ENCODE peak calls at places on chromosomes 16 and 17, in seven cellular contexts. One of them, this sample, is unnamed.

GRCh38 chr17:82948081-82948511 is 108.3 kb upstream of the ZNF750 start:
- DNase-seq in stimulated activated CD8-positive, alpha-beta memory T cell treated with anti-CD3 and anti-CD28 coated beads, Interleukin-4, amount 100 ng/mL, for 1 hour: no peak
- DNase-seq in iPS DF 19.7: no peak
- DNase-seq in activated T-helper 9 cell treated with anti-CD3 and anti-CD28 coated beads, Interleukin-2, amount 50 U/mL, for 16 hours: no peak
- DNase-seq in HEK293T: no peak
- DNase-seq in cardiac septum: peak; percentile 36
- DNase-seq in neural progenitor cell: no peak
- DNase-seq in this sample: no peak

GRCh38 chr17:35051183-35051578 is 12.3 kb downstream of the RFFL start:
- DNase-seq in stimulated activated CD8-positive, alpha-beta memory T cell treated with anti-CD3 and anti-CD28 coated beads, Interleukin-4, amount 100 ng/mL, for 1 hour: no peak
- DNase-seq in iPS DF 19.7: no peak
- DNase-seq in activated T-helper 9 cell treated with anti-CD3 and anti-CD28 coated beads, Interleukin-2, amount 50 U/mL, for 16 hours: no peak
- DNase-seq in HEK293T: no peak
- DNase-seq in cardiac septum: no peak
- DNase-seq in neural progenitor cell: no peak
- DNase-seq in this sample: peak; percentile 52

GRCh38 chr16:17321824-17322223 is 148.9 kb downstream of the XYLT1 start:
- DNase-seq in stimulated activated CD8-positive, alpha-beta memory T cell treated with anti-CD3 and anti-CD28 coated beads, Interleukin-4, amount 100 ng/mL, for 1 hour: no peak
- DNase-seq in iPS DF 19.7: no peak
- DNase-seq in activated T-helper 9 cell treated with anti-CD3 and anti-CD28 coated beads, Interleukin-2, amount 50 U/mL, for 16 hours: no peak
- DNase-seq in HEK293T: no peak
- DNase-seq in cardiac septum: no peak
- DNase-seq in neural progenitor cell: no peak
- DNase-seq in this sample: no peak

GRCh38 chr16:82767808-82768207 is 141.0 kb downstream of the CDH13 start:
- DNase-seq in stimulated activated CD8-positive, alpha-beta memory T cell treated with anti-CD3 and anti-CD28 coated beads, Interleukin-4, amount 100 ng/mL, for 1 hour: no peak
- DNase-seq in iPS DF 19.7: no peak
- DNase-seq in activated T-helper 9 cell treated with anti-CD3 and anti-CD28 coated beads, Interleukin-2, amount 50 U/mL, for 16 hours: no peak
- DNase-seq in HEK293T: no peak
- DNase-seq in cardiac septum: no peak
- DNase-seq in neural progenitor cell: no peak
- DNase-seq in this sample: no peak

GRCh38 chr16:67100569-67101300 is 9.0 kb upstream of the PHAF1 start:
- DNase-seq in stimulated activated CD8-positive, alpha-beta memory T cell treated with anti-CD3 and anti-CD28 coated beads, Interleukin-4, amount 100 ng/mL, for 1 hour: no peak
- DNase-seq in iPS DF 19.7: no peak
- DNase-seq in activated T-helper 9 cell treated with anti-CD3 and anti-CD28 coated beads, Interleukin-2, amount 50 U/mL, for 16 hours: no peak
- DNase-seq in HEK293T: peak; percentile 21
- DNase-seq in cardiac septum: no peak
- DNase-seq in neural progenitor cell: no peak
- DNase-seq in this sample: no peak

GRCh38 chr17:76529224-76529642 is 8.3 kb downstream of the CYGB start:
- DNase-seq in stimulated activated CD8-positive, alpha-beta memory T cell treated with anti-CD3 and anti-CD28 coated beads, Interleukin-4, amount 100 ng/mL, for 1 hour: no peak
- DNase-seq in iPS DF 19.7: no peak
- DNase-seq in activated T-helper 9 cell treated with anti-CD3 and anti-CD28 coated beads, Interleukin-2, amount 50 U/mL, for 16 hours: no peak
- DNase-seq in HEK293T: no peak
- DNase-seq in cardiac septum: peak; percentile 76
- DNase-seq in neural progenitor cell: no peak
- DNase-seq in this sample: no peak

GRCh38 chr17:47899643-47900042 is 3.6 kb downstream of the SP2 start:
- DNase-seq in stimulated activated CD8-positive, alpha-beta memory T cell treated with anti-CD3 and anti-CD28 coated beads, Interleukin-4, amount 100 ng/mL, for 1 hour: no peak
- DNase-seq in iPS DF 19.7: no peak
- DNase-seq in activated T-helper 9 cell treated with anti-CD3 and anti-CD28 coated beads, Interleukin-2, amount 50 U/mL, for 16 hours: no peak
- DNase-seq in HEK293T: no peak
- DNase-seq in cardiac septum: no peak
- DNase-seq in neural progenitor cell: no peak
- DNase-seq in this sample: no peak

GRCh38 chr16:56589141-56590039 is at the start of gene MT3:
- DNase-seq in stimulated activated CD8-positive, alpha-beta memory T cell treated with anti-CD3 and anti-CD28 coated beads, Interleukin-4, amount 100 ng/mL, for 1 hour: no peak
- DNase-seq in iPS DF 19.7: no peak
- DNase-seq in activated T-helper 9 cell treated with anti-CD3 and anti-CD28 coated beads, Interleukin-2, amount 50 U/mL, for 16 hours: no peak
- DNase-seq in HEK293T: no peak
- DNase-seq in cardiac septum: no peak
- DNase-seq in neural progenitor cell: peak; percentile 85
- DNase-seq in this sample: no peak

GRCh38 chr16:83689385-83689831 is 118.4 kb upstream of the HSBP1 start:
- DNase-seq in stimulated activated CD8-positive, alpha-beta memory T cell treated with anti-CD3 and anti-CD28 coated beads, Interleukin-4, amount 100 ng/mL, for 1 hour: no peak
- DNase-seq in iPS DF 19.7: no peak
- DNase-seq in activated T-helper 9 cell treated with anti-CD3 and anti-CD28 coated beads, Interleukin-2, amount 50 U/mL, for 16 hours: no peak
- DNase-seq in HEK293T: no peak
- DNase-seq in cardiac septum: no peak
- DNase-seq in neural progenitor cell: no peak
- DNase-seq in this sample: peak; percentile 18

This sample was measured in GM10248.